ENCODE peak calls at places on chromosomes 1 and 21, in ten cellular contexts. H is suprapubic skin, P is IMR-90, V is H1, L is BE2C, E is cardiac muscle cell, B is Panc1, Z is PC-9, U is psoas muscle, J is HCT116. S is an unnamed sample. For H3K27me3 and H3K4me1, the result is how much of the 10 kb centered on the place peaks cover.

GRCh38 chr1:231188768-231189167 is 26.9 kb downstream of the TRIM67 start:
- DNase-seq in U (no peak), J (no peak), P (no peak), L (no peak), Z (no peak), V (no peak), H (no peak), B (no peak), E (no peak), S (no peak)

GRCh38 chr1:156090138-156090821 is 8.0 kb upstream of the MEX3A start:
- DNase-seq in H (no peak), L (no peak), P (no peak), B (no peak), V (no peak), J (no peak), E (no peak), U (no peak), Z (no peak), S (no peak)

GRCh38 chr1:172002725-172003345 is 161.5 kb downstream of the DNM3 start:
- DNase-seq in L (peak), H (no peak), U (no peak), V (no peak), P (peak), B (peak), E (peak), J (peak), Z (peak), S (peak)

GRCh38 chr1:157626099-157626498 is 28.2 kb upstream of the FCRL4 start:
- DNase-seq in B (no peak), H (no peak), P (no peak), V (peak), J (peak), E (no peak), U (no peak), Z (no peak), L (no peak), S (peak)

GRCh38 chr1:164659621-164660414 is 100.8 kb downstream of the PBX1 start:
- DNase-seq in J (peak), L (no peak), E (no peak), H (no peak), V (no peak), P (no peak), B (no peak), Z (peak), U (peak), S (peak)

GRCh38 chr21:27058673-27059365 is 91.9 kb upstream of the ADAMTS5 start:
- DNase-seq in Z (no peak), J (no peak), V (no peak), H (no peak), B (no peak), U (no peak), P (no peak), L (no peak), E (no peak), S (no peak)

GRCh38 chr21:42060166-42060565 is 11.0 kb upstream of the UMODL1 start:
- DNase-seq in H (no peak), B (no peak), U (no peak), J (no peak), V (no peak), P (no peak), L (no peak), E (no peak), Z (no peak), S (no peak)

GRCh38 chr1:228081578-228082259 is 789 bp upstream of the ARF1 start:
- DNase-seq in J (no peak), L (no peak), Z (no peak), U (peak), V (no peak), B (no peak), P (no peak), H (peak), E (peak), S (peak)

GRCh38 chr21:42530167-42530518 is 16.5 kb downstream of the SLC37A1 start:
- DNase-seq in B (no peak), J (no peak), V (no peak), P (no peak), Z (no peak), U (no peak), H (peak), L (no peak), E (no peak), S (no peak)

GRCh38 chr1:116997011-116997410 is 4.5 kb upstream of the CD101 start:
- DNase-seq in P (no peak), E (peak), L (no peak), Z (no peak), U (no peak), V (no peak), B (no peak), J (no peak), H (no peak), S (no peak)

GRCh38 chr1:54768093-54768492 is 3.8 kb upstream of the PARS2 start:
- DNase-seq in P (peak), V (no peak), J (no peak), L (peak), B (no peak), E (peak), Z (no peak), U (no peak), H (no peak), S (peak)

GRCh38 chr1:13832100-13832499 is 132.1 kb downstream of the PRDM2 start:
- DNase-seq in E (no peak), H (no peak), Z (no peak), J (no peak), L (no peak), V (no peak), U (no peak), B (no peak), P (no peak), S (no peak)

GRCh38 chr21:26837539-26837938 is 7.7 kb downstream of the ADAMTS1 start:
- DNase-seq in B (no peak), E (peak), J (no peak), U (no peak), P (no peak), Z (no peak), L (peak), V (no peak), H (no peak), S (no peak)

GRCh38 chr1:81712425-81712824 is 88.3 kb upstream of the ADGRL2 start:
- DNase-seq in B (no peak), Z (no peak), P (no peak), J (no peak), E (no peak), V (no peak), U (no peak), H (no peak), L (no peak), S (no peak)

GRCh38 chr1:232952514-232953175 is 2.2 kb downstream of the NTPCR start:
- DNase-seq in B (peak), E (peak), L (peak), U (peak), J (peak), P (peak), V (peak), H (no peak), Z (peak), S (peak)

GRCh38 chr1:153506831-153507413 is 28.9 kb downstream of the S100A6 start:
- DNase-seq in H (peak), E (peak), U (peak), B (no peak), L (no peak), Z (peak), V (no peak), P (peak), J (no peak), S (peak)

GRCh38 chr1:223714849-223715709 is 2.7 kb downstream of the CAPN2 start:
- DNase-seq in B (no peak), U (no peak), V (no peak), E (peak), Z (peak), L (no peak), J (peak), H (no peak), P (peak), S (peak)

GRCh38 chr1:76998582-76999189 is 131.4 kb downstream of the ST6GALNAC5 start:
- DNase-seq in L (no peak), P (peak), H (no peak), Z (no peak), E (peak), U (no peak), J (peak), V (no peak), B (peak), S (no peak)

GRCh38 chr21:41460578-41461527 is 34.8 kb downstream of the MX1 start:
- DNase-seq in L (no peak), Z (peak), B (peak), V (no peak), H (peak), P (peak), E (peak), U (peak), J (peak), S (peak)

GRCh38 chr1:41122851-41123518 is 101.5 kb upstream of the SLFNL1 start:
- DNase-seq in U (no peak), B (peak), J (peak), L (peak), H (no peak), E (peak), P (peak), Z (no peak), V (no peak), S (peak)

GRCh38 chr21:21232320-21232719 is 234.1 kb downstream of the NCAM2 start:
- DNase-seq in V (no peak), H (no peak), P (peak), U (no peak), J (no peak), Z (no peak), E (peak), B (peak), L (peak), S (peak)

DNA sequence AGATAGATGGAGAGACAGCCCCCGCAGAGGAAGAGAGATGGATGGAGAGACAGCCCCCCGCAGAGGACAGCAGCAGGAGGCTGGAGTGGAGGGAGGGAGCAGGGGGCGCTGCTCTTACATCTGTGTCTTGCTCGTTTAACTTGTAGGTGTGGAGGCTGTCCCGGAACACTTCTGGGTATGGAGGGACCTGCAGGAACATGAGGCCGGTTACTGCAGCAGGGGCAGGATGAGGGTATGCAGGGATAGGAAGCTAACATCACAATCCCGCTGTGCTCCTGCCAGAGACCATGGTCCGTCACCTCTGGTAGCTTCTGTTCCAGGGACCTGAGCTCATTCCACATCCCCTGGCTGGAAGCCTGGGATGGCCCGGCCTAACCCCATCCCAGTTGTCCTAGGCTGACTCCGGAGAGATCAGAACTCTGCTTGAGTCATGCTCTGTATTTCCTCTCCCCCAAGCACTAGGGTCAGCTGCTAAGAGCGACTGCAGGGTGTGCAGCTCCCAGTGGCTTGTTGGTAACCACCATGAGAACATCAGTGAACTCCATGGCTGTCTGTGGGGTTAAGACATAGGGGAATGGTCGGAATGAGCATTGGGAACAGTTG is 36.7 kb upstream of the GOLT1A start:
- DNase-seq in J (no peak), B (no peak), E (no peak), H (peak), U (peak), Z (no peak), L (no peak), V (no peak), P (peak), S (no peak)
- H3K27me3 ChIP-seq in J (under half), B (under half), E (under half), H (under half), U (under half), Z (under half), L (under half), V (under half), P (under half), S (under half)

GRCh38 chr1:33626801-33627200 is 154.4 kb downstream of the ZSCAN20 start:
- DNase-seq in U (no peak), Z (no peak), H (no peak), E (no peak), V (no peak), L (no peak), J (no peak), P (no peak), B (no peak), S (no peak)

GRCh38 chr1:33624991-33625870 is 152.8 kb downstream of the ZSCAN20 start:
- DNase-seq in E (no peak), L (no peak), U (no peak), P (no peak), H (no peak), Z (no peak), B (no peak), V (no peak), J (peak), S (peak)

GRCh38 chr1:33623811-33624210 is 151.4 kb downstream of the ZSCAN20 start:
- DNase-seq in J (no peak), Z (no peak), H (no peak), U (no peak), V (no peak), P (no peak), B (no peak), E (no peak), L (no peak), S (no peak)

GRCh38 chr1:33618636-33619035 is 146.2 kb downstream of the ZSCAN20 start:
- DNase-seq in L (no peak), U (no peak), P (no peak), J (no peak), E (no peak), B (no peak), Z (no peak), H (no peak), V (no peak), S (no peak)

GRCh38 chr1:33624261-33624990 is 152.0 kb downstream of the ZSCAN20 start:
- DNase-seq in L (no peak), U (no peak), B (no peak), E (no peak), P (no peak), H (no peak), V (no peak), J (no peak), Z (no peak), S (no peak)
- H3K4me1 ChIP-seq in L (under half), U (under half), B (under half), E (under half), P (under half), H (under half), V (under half), J (under half), Z (under half), S (under half)

GRCh38 chr1:5835179-5835562 is 157.1 kb downstream of the NPHP4 start:
- DNase-seq in E (no peak), L (no peak), P (no peak), J (no peak), H (no peak), U (no peak), B (no peak), V (no peak), Z (no peak), S (no peak)

GRCh38 chr1:5832916-5833895 is 159.0 kb downstream of the NPHP4 start:
- DNase-seq in L (no peak), B (no peak), Z (no peak), V (no peak), U (no peak), E (no peak), J (no peak), P (no peak), H (no peak), S (no peak)

GRCh38 chr1:5834477-5835178 is 157.6 kb downstream of the NPHP4 start:
- DNase-seq in E (no peak), Z (no peak), V (no peak), B (no peak), P (no peak), U (no peak), L (no peak), J (no peak), H (no peak), S (no peak)

GRCh38 chr1:5831600-5832335 is 160.5 kb downstream of the NPHP4 start:
- DNase-seq in V (no peak), J (no peak), U (peak), L (no peak), Z (no peak), E (no peak), P (no peak), B (no peak), H (no peak), S (no peak)

GRCh38 chr1:5833911-5834310 is 158.3 kb downstream of the NPHP4 start:
- DNase-seq in L (no peak), J (no peak), E (no peak), V (no peak), H (no peak), Z (no peak), B (no peak), P (no peak), U (no peak), S (no peak)
- H3K27me3 ChIP-seq in L (under half), J (under half), E (under half), V (under half), H (half or more), Z (half or more), B (under half), P (under half), U (under half), S (under half)

GRCh38 chr1:219041141-219041540 is 132.5 kb upstream of the LYPLAL1 start:
- DNase-seq in U (no peak), P (peak), E (peak), B (no peak), L (no peak), Z (no peak), J (no peak), V (no peak), H (no peak), S (no peak)

GRCh38 chr1:219040291-219040690 is 133.4 kb upstream of the LYPLAL1 start:
- DNase-seq in Z (no peak), L (no peak), J (no peak), H (no peak), B (no peak), P (no peak), V (no peak), E (no peak), U (no peak), S (no peak)

GRCh38 chr1:219039755-219040154 is 133.9 kb upstream of the LYPLAL1 start:
- DNase-seq in U (no peak), Z (no peak), L (no peak), B (no peak), E (peak), P (peak), V (no peak), H (no peak), J (no peak), S (no peak)

GRCh38 chr1:219039018-219039740 is 134.5 kb upstream of the LYPLAL1 start:
- DNase-seq in U (no peak), V (no peak), E (no peak), Z (no peak), H (no peak), P (no peak), J (no peak), B (no peak), L (no peak), S (no peak)

DNA sequence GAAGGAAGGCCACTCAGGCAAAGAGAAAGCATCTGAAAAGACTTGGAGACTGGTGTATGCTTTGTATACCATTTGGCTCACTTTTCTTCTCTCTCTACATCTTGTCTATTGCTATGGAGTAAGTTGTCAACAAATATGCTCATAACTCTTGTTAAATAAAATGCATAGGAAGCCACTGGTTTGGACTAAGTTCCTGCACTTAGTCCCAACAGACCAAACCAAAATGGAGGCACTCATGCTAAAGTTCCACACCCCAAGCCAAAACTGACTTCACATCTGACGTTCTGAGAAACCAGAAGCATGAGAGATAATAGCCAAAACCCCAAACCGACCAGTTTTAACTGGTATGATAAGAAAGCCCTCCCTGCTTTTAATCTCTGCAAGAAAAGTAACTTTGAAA is 135.3 kb upstream of the LYPLAL1 start:
- DNase-seq in B (no peak), E (no peak), P (no peak), Z (no peak), J (no peak), U (no peak), L (no peak), V (no peak), H (no peak), S (no peak)
- H3K4me1 ChIP-seq in B (under half), E (under half), P (under half), Z (under half), J (under half), U (under half), L (under half), V (under half), H (under half), S (under half)

DNA sequence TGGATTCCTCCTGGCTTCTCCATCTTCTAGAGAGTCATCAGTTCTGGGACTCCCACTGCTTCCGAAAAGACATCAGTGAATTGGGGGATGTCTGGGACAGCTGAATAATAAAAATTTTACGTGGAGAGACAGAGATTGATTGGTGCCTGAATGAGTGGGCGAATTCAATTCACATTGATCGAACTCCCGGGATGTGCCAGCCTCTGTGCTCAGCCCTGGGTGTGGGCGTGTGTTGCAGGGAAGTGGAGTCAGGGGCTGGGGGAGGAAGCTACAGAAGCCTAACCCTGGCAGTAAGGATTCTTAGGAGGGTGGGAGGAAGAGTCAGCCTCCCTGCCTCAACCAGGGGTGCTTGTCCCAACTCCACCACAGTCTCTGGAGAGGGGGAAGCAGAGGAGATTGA is 18.0 kb upstream of the STUM start:
- DNase-seq in P (no peak), H (no peak), E (no peak), B (no peak), V (no peak), J (no peak), L (no peak), Z (no peak), U (no peak), S (no peak)
- H3K27me3 ChIP-seq in P (under half), H (under half), E (under half), B (under half), V (under half), J (under half), L (under half), Z (half or more), U (under half), S (under half)

GRCh38 chr1:107727866-107728265 is 237.1 kb downstream of the VAV3 start:
- DNase-seq in V (no peak), L (peak), B (no peak), P (no peak), J (no peak), E (no peak), Z (no peak), H (no peak), U (no peak), S (no peak)
- H3K4me1 ChIP-seq in V (under half), L (under half), B (under half), P (under half), J (under half), E (under half), Z (under half), H (under half), U (under half), S (under half)

GRCh38 chr1:184568148-184568547 is 181.3 kb downstream of the C1orf21 start:
- DNase-seq in H (no peak), V (no peak), Z (no peak), L (no peak), J (no peak), P (no peak), B (no peak), E (peak), U (no peak), S (no peak)

GRCh38 chr1:184569106-184569505 is 182.3 kb downstream of the C1orf21 start:
- DNase-seq in P (no peak), L (no peak), H (no peak), E (no peak), U (no peak), V (no peak), J (no peak), Z (no peak), B (no peak), S (no peak)

GRCh38 chr1:184567648-184568047 is 180.8 kb downstream of the C1orf21 start:
- DNase-seq in B (no peak), H (no peak), U (no peak), L (no peak), J (no peak), E (peak), P (peak), V (no peak), Z (peak), S (no peak)

GRCh38 chr1:184563308-184563707 is 176.5 kb downstream of the C1orf21 start:
- DNase-seq in Z (no peak), H (no peak), U (no peak), L (no peak), J (no peak), P (peak), B (no peak), V (no peak), E (peak), S (no peak)

GRCh38 chr1:184567016-184567415 is 180.2 kb downstream of the C1orf21 start:
- DNase-seq in E (no peak), L (no peak), H (no peak), Z (no peak), J (no peak), U (no peak), P (no peak), B (no peak), V (no peak), S (no peak)
- H3K27me3 ChIP-seq in E (under half), L (under half), H (under half), Z (under half), J (under half), U (under half), P (under half), B (under half), V (under half), S (under half)

DNA sequence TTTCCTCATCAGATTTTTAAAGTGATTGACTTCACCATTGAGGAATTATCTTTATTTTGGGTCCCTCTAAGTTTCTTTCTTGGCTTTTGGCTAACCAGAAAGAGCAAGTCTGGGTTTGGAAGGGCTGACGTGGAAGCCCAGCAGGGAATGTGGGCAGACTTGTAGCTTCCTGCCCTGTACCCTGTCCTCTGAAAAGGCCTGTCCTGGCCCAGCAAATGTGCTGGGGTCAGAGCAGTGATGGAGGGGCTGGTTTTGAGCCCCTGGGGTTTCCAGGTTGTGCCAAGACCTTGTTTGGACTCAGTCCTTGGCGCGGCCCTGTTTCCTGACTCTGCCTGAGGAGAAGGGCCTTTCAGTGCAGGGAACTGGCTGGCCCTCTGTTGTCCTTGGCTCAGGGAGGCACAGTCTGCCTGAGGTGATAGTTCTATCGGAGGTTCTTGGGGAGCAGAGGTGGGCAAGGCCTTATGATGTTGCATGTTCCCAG is 72.1 kb downstream of the UCK2 start:
- DNase-seq in E (no peak), P (peak), B (no peak), Z (no peak), V (no peak), L (no peak), U (no peak), H (no peak), J (no peak), S (no peak)
- H3K4me1 ChIP-seq in E (under half), P (half or more), B (under half), Z (under half), V (under half), L (under half), U (under half), H (half or more), J (under half), S (under half)